ENCODE peak calls at places on chromosome 4, in six cellular contexts. C is uterus; S is OCI-LY7; N is heart right ventricle; K is CD4-positive, CD25-positive, alpha-beta regulatory T cell; R is aorta. P is an unnamed sample.
A peak's percentile ranks its signal among the peaks of the same experiment; 100 is the strongest.

GRCh38 chr4:1982124-1983052 is 26.4 kb downstream of the NELFA start:
- DNase-seq in C (no peak), K (no peak), N (no peak), R (no peak), S (no peak), P (no peak)

GRCh38 chr4:76850010-76850441 is 47.9 kb downstream of the SOWAHB start:
- DNase-seq in C (peak; percentile 21), N (no peak), R (no peak), S (no peak), K (no peak), P (no peak)

GRCh38 chr4:151045907-151046306 is 30.8 kb upstream of the LRBA start:
- DNase-seq in K (no peak), S (peak; percentile 14), N (no peak), R (no peak), C (no peak), P (no peak)

GRCh38 chr4:11701978-11702377 is 273.3 kb upstream of the HS3ST1 start:
- DNase-seq in R (no peak), N (no peak), S (no peak), K (no peak), C (no peak), P (no peak)

GRCh38 chr4:151459380-151459779 is 50.4 kb downstream of the FHIP1A start:
- DNase-seq in N (no peak), C (no peak), S (no peak), K (no peak), R (no peak), P (no peak)

GRCh38 chr4:65670331-65671031 is at the start of gene EPHA5:
- DNase-seq in S (no peak), K (no peak), R (peak; percentile 82), C (peak; percentile 20), N (peak; percentile 22), P (peak; percentile 56)

GRCh38 chr4:177405508-177405907 is 36.7 kb downstream of the AGA start:
- DNase-seq in C (no peak), R (no peak), S (no peak), K (no peak), N (no peak), P (no peak)

GRCh38 chr4:169404959-169405358 is 134.2 kb upstream of the SH3RF1 start:
- DNase-seq in R (no peak), K (no peak), S (no peak), N (no peak), C (no peak), P (no peak)

GRCh38 chr4:57378766-57379165 is 268.6 kb upstream of the IGFBP7 start:
- DNase-seq in C (no peak), N (no peak), R (no peak), S (no peak), K (no peak), P (no peak)

GRCh38 chr4:19514276-19515070 is 737.2 kb upstream of the SLIT2 start:
- DNase-seq in C (no peak), R (no peak), K (no peak), N (no peak), S (no peak), P (no peak)

GRCh38 chr4:38889143-38889542 is 21.5 kb downstream of the FAM114A1 start:
- DNase-seq in R (no peak), N (no peak), K (no peak), S (no peak), C (no peak), P (no peak)

GRCh38 chr4:18698119-18698883 is 676.7 kb upstream of the LCORL start:
- DNase-seq in R (no peak), C (no peak), S (peak; percentile 34), N (no peak), K (no peak), P (no peak)

GRCh38 chr4:168928346-168928745 is 81.7 kb downstream of the CBR4 start:
- DNase-seq in S (no peak), K (no peak), N (no peak), R (no peak), C (no peak), P (no peak)

GRCh38 chr4:18844726-18845125 is 823.2 kb upstream of the LCORL start:
- DNase-seq in K (no peak), R (no peak), S (no peak), C (no peak), N (no peak), P (no peak)

GRCh38 chr4:69936566-69936965 is 5.7 kb downstream of the CSN1S1 start:
- DNase-seq in R (no peak), N (no peak), K (no peak), S (no peak), C (no peak), P (no peak)

GRCh38 chr4:36082817-36083216 is 161.5 kb downstream of the ARAP2 start:
- DNase-seq in C (no peak), S (no peak), R (no peak), K (no peak), N (no peak), P (no peak)

GRCh38 chr4:99816611-99817309 is at the start of gene DAPP1:
- DNase-seq in R (no peak), N (peak; percentile 13), K (peak; percentile 56), S (peak; percentile 96), C (peak; percentile 23), P (no peak)

GRCh38 chr4:88743696-88744095 is 46.1 kb upstream of the NAP1L5 start:
- DNase-seq in R (no peak), C (no peak), K (no peak), N (no peak), S (no peak), P (no peak)

GRCh38 chr4:64617813-64618212 is 208.6 kb upstream of the TECRL start:
- DNase-seq in K (no peak), N (no peak), R (no peak), S (no peak), C (no peak), P (no peak)

GRCh38 chr4:3311489-3312171 is 18.8 kb downstream of the RGS12 start:
- DNase-seq in C (no peak), N (no peak), K (no peak), S (no peak), R (peak; percentile 27), P (no peak)

GRCh38 chr4:3313139-3313538 is 20.3 kb downstream of the RGS12 start:
- DNase-seq in N (no peak), K (no peak), S (no peak), R (peak; percentile 14), C (no peak), P (no peak)

GRCh38 chr4:3313556-3314228 is 20.9 kb downstream of the RGS12 start:
- DNase-seq in K (no peak), S (no peak), R (peak; percentile 51), N (no peak), C (no peak), P (no peak)

GRCh38 chr4:3311095-3311372 is 18.2 kb downstream of the RGS12 start:
- DNase-seq in K (no peak), S (no peak), N (no peak), R (peak; percentile 57), C (no peak), P (no peak)

DNA sequence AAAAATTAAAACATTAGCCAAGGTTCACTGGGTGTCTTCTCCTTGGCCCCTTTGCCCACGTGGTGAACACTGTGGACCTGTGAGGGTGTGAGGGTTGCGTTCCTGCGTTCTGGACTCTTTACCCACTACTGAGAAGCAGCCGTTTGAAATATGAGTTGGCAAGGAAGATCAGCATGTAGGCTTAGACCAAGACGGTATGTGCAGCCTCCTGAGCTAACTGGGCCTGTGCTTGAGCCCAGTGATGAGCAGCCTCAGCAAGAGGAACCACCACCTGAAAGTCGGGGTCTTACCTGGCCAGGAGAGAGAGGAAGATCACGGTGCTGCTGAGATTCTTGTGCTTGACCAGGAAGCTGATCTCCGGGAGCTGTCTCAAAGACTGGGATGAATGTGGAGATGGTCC is 19.5 kb downstream of the RGS12 start:
- DNase-seq in C (no peak), S (no peak), N (no peak), K (no peak), R (peak; percentile 42), P (peak; percentile 9)
- H3K27ac ChIP-seq in C (no peak overlapping the region), S (no peak overlapping the region), N (no peak overlapping the region), K (no peak overlapping the region), R (no peak overlapping the region), P (no peak overlapping the region)

DNA sequence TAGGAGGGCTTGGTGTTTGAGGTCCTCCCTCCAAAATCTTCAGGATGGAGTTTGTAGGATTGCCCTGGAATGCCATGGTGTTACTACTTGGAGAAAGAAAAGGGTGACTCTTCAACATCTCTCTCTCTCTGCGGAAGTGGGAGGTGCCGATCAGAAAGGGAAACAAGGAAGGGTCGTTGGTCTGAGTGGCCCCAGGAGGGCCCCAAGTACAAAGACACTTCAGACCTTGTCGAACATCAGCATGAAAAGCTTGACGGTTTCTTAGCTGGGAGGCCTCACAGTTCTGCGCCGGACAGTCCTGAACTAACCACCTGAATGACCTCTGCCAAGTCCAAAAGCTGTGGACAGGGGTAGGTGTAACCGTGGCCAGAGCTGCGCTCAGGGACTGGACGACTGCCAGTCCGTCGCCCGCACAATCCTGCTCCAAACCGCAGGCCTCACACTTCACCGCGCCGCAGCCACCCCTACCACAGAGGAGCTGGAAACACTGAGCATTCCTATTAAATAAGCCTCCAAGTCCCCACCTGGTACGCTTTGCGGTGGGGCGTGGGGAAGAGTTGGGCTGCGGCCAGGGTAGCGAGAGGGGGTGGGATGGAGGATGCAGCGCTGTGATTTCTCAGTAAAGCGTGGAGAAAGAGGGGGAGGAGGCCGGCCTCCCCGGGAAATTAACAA is 540 bp upstream of the GSX2 start:
- DNase-seq in C (no peak), N (no peak), K (no peak), S (no peak), R (no peak), P (no peak)
- H3K4me3 ChIP-seq in C (no peak overlapping the region), N (peak overlapping the region; percentile 45), K (peak overlapping the region; percentile 54), S (no peak overlapping the region), R (peak overlapping the region; percentile 4), P (peak overlapping the region; percentile 30)

GRCh38 chr4:122978789-122979188 is 56.4 kb upstream of the NUDT6 start:
- DNase-seq in N (no peak), K (no peak), R (no peak), S (no peak), C (no peak), P (no peak)

GRCh38 chr4:122976111-122976510 is 53.7 kb upstream of the NUDT6 start:
- DNase-seq in R (no peak), N (no peak), K (no peak), C (no peak), S (no peak), P (no peak)

GRCh38 chr4:122973465-122973864 is 51.1 kb upstream of the NUDT6 start:
- DNase-seq in R (no peak), K (no peak), S (no peak), C (no peak), N (no peak), P (no peak)

GRCh38 chr4:122978109-122978508 is 55.7 kb upstream of the NUDT6 start:
- DNase-seq in R (no peak), K (no peak), C (no peak), N (no peak), S (peak; percentile 4), P (no peak)

GRCh38 chr4:122977103-122977502 is 54.7 kb upstream of the NUDT6 start:
- DNase-seq in N (no peak), S (no peak), K (no peak), R (no peak), C (no peak), P (no peak)
- H3K36me3 ChIP-seq in N (peaks cover 16% of the 10 kb centered on the region), S (peaks cover 47% of the 10 kb centered on the region), K (peaks cover 25% of the 10 kb centered on the region), R (no peaks in the 10 kb centered on the region), C (no peaks in the 10 kb centered on the region), P (no peaks in the 10 kb centered on the region)

DNA sequence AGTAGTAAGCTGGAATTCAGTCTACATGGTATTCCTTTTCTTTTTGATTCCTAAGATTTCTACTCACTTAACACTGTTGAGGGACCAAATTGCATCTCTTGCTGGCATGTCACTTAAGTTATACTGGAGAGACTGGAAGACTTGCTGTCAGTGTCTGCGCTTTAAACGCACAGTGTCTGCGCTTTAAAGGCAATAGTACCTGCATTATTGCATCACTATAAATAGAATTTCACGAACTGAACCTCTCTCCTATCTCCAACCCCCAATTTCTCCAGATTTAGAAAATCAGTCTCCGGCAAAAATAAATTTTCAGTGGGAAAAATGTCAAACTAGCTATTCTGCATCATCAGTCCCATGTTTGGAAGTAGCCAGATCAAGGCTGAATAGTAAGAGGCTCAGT is 21.2 kb downstream of the SMAD1 start:
- DNase-seq in S (no peak), C (no peak), R (no peak), K (no peak), N (no peak), P (no peak)
- H3K27ac ChIP-seq in S (peak overlapping the region; percentile 99), C (no peak overlapping the region), R (no peak overlapping the region), K (no peak overlapping the region), N (no peak overlapping the region), P (no peak overlapping the region)